ENCODE peak calls at places on chromosome 22, in five cellular contexts. One of them, this sample, is unnamed.

GRCh38 chr22:39543095-39543494 is 10.5 kb upstream of the RPS19BP1 start:
- DNase-seq in memory B cell: no peak
- DNase-seq in epithelial cell of esophagus: peak; percentile 44
- DNase-seq in mucosa of descending colon: peak; percentile 29
- DNase-seq in LoVo: no peak
- DNase-seq in this sample: peak; percentile 62

GRCh38 chr22:19375435-19375834 is 56.1 kb downstream of the HIRA start:
- DNase-seq in epithelial cell of esophagus: no peak
- DNase-seq in LoVo: no peak
- DNase-seq in mucosa of descending colon: no peak
- DNase-seq in memory B cell: no peak
- DNase-seq in this sample: no peak

GRCh38 chr22:47444746-47445065 is 682.3 kb downstream of the TBC1D22A start:
- DNase-seq in mucosa of descending colon: no peak
- DNase-seq in memory B cell: no peak
- DNase-seq in epithelial cell of esophagus: no peak
- DNase-seq in LoVo: no peak
- DNase-seq in this sample: no peak

GRCh38 chr22:32534252-32535215 is 59.9 kb downstream of the FBXO7 start:
- DNase-seq in memory B cell: no peak
- DNase-seq in epithelial cell of esophagus: no peak
- DNase-seq in mucosa of descending colon: peak; percentile 45
- DNase-seq in LoVo: peak; percentile 2
- DNase-seq in this sample: no peak

GRCh38 chr22:40030026-40030756 is 35.4 kb downstream of the FAM83F start:
- DNase-seq in memory B cell: no peak
- DNase-seq in mucosa of descending colon: no peak
- DNase-seq in LoVo: no peak
- DNase-seq in epithelial cell of esophagus: no peak
- DNase-seq in this sample: no peak

GRCh38 chr22:39519681-39520053 is 695 bp upstream of the ATF4 start:
- DNase-seq in epithelial cell of esophagus: peak; percentile 64
- DNase-seq in mucosa of descending colon: peak; percentile 66
- DNase-seq in memory B cell: no peak
- DNase-seq in LoVo: peak; percentile 46
- DNase-seq in this sample: no peak

GRCh38 chr22:43845981-43846380 is 16.3 kb downstream of the SULT4A1 start:
- DNase-seq in memory B cell: no peak
- DNase-seq in LoVo: no peak
- DNase-seq in epithelial cell of esophagus: no peak
- DNase-seq in mucosa of descending colon: no peak
- DNase-seq in this sample: no peak

GRCh38 chr22:38479096-38479840 is 11.4 kb downstream of the KDELR3 start:
- DNase-seq in mucosa of descending colon: no peak
- DNase-seq in epithelial cell of esophagus: no peak
- DNase-seq in memory B cell: no peak
- DNase-seq in LoVo: no peak
- DNase-seq in this sample: no peak

GRCh38 chr22:19984201-19984753 is 32.3 kb downstream of the ARVCF start:
- DNase-seq in epithelial cell of esophagus: peak; percentile 96
- DNase-seq in LoVo: peak; percentile 53
- DNase-seq in mucosa of descending colon: no peak
- DNase-seq in memory B cell: no peak
- DNase-seq in this sample: peak; percentile 67

GRCh38 chr22:47194476-47195155 is 432.2 kb downstream of the TBC1D22A start:
- DNase-seq in mucosa of descending colon: no peak
- DNase-seq in memory B cell: no peak
- DNase-seq in epithelial cell of esophagus: no peak
- DNase-seq in LoVo: no peak
- DNase-seq in this sample: no peak